ENCODE peak calls at places on chromosome 9, in nine cellular contexts. R is activated naive CD4-positive, alpha-beta T cell; K is activated T-cell treated with anti-CD3 and anti-CD28 coated beads, Interleukin-2, amount 50 U/mL, for 48 hours; S is fibroblast of villous mesenchyme; N is NCI-H2029 treated with DMSO at 0.1 percent for 48 hours; G is A172; U is HCT116; E is body of pancreas; X is RWPE1. D is an unnamed sample.

GRCh38 chr9:18185196-18185595 is 288.8 kb upstream of the ADAMTSL1 start:
- DNase-seq in R (no peak), K (no peak), S (peak; percentile 7), N (no peak), G (peak; percentile 9), U (no peak), E (no peak), X (peak; percentile 27), D (peak; percentile 14)

GRCh38 chr9:134403682-134404301 is 77.5 kb downstream of the RXRA start:
- DNase-seq in R (no peak), K (peak; percentile 58), S (peak; percentile 72), N (no peak), G (peak; percentile 91), U (no peak), E (peak; percentile 64), X (no peak), D (no peak)

GRCh38 chr9:95048225-95049087 is 269.1 kb downstream of the FANCC start:
- DNase-seq in R (no peak), K (peak; percentile 71), S (peak; percentile 82), N (no peak), G (peak; percentile 35), U (no peak), E (peak; percentile 87), X (peak; percentile 92), D (peak; percentile 78)

GRCh38 chr9:76651114-76651697 is 113.0 kb upstream of the PCA3 start:
- DNase-seq in R (no peak), K (no peak), S (peak; percentile 43), N (no peak), G (no peak), U (no peak), E (no peak), X (no peak), D (no peak)

GRCh38 chr9:71681708-71682268 is 86.5 kb downstream of the CEMIP2 start:
- DNase-seq in R (no peak), K (no peak), S (peak; percentile 78), N (no peak), G (peak; percentile 76), U (peak; percentile 59), E (no peak), X (no peak), D (peak; percentile 68)

GRCh38 chr9:114834386-114834785 is 28.5 kb upstream of the TNFSF15 start:
- DNase-seq in R (no peak), K (no peak), S (peak; percentile 35), N (no peak), G (no peak), U (no peak), E (no peak), X (no peak), D (no peak)

GRCh38 chr9:23492126-23493002 is 333.7 kb downstream of the ELAVL2 start:
- DNase-seq in R (no peak), K (no peak), S (peak; percentile 1), N (peak; percentile 1), G (peak; percentile 62), U (no peak), E (no peak), X (peak; percentile 42), D (peak; percentile 9)

GRCh38 chr9:134422701-134423100 is 96.4 kb downstream of the RXRA start:
- DNase-seq in R (no peak), K (no peak), S (no peak), N (no peak), G (no peak), U (no peak), E (peak; percentile 53), X (no peak), D (no peak)

GRCh38 chr9:85553475-85553874 is 188.3 kb downstream of the AGTPBP1 start:
- DNase-seq in R (no peak), K (no peak), S (no peak), N (no peak), G (no peak), U (no peak), E (no peak), X (no peak), D (no peak)

GRCh38 chr9:88173378-88173999 is 35.2 kb upstream of the SPATA31C2 start:
- DNase-seq in R (no peak), K (peak; percentile 54), S (peak; percentile 89), N (no peak), G (peak; percentile 88), U (peak; percentile 81), E (peak; percentile 64), X (peak; percentile 63), D (peak; percentile 69)

GRCh38 chr9:15735083-15735974 is 182.5 kb downstream of the CCDC171 start:
- DNase-seq in R (no peak), K (no peak), S (peak; percentile 90), N (no peak), G (peak; percentile 89), U (no peak), E (no peak), X (peak; percentile 83), D (no peak)

GRCh38 chr9:84691634-84692033 is 22.1 kb downstream of the NTRK2 start:
- DNase-seq in R (no peak), K (no peak), S (no peak), N (no peak), G (no peak), U (no peak), E (no peak), X (no peak), D (no peak)

D was measured in ELF-1.